ENCODE peak calls at places on chromosome 15, in four cellular contexts. J, O, D and Y are unnamed samples.

GRCh38 chr15:27587810-27588209 is 511.3 kb downstream of the OCA2 start:
- DNase-seq in O (no peak), D (no peak), J (no peak), Y (no peak)

GRCh38 chr15:49421991-49422390 is 1.1 kb upstream of the FGF7 start:
- DNase-seq in O (no peak), D (peak; percentile 25), J (peak; percentile 34), Y (peak; percentile 54)

GRCh38 chr15:90437516-90437915 is 49.5 kb downstream of the IQGAP1 start:
- DNase-seq in O (no peak), J (no peak), D (no peak), Y (no peak)

GRCh38 chr15:56963719-56964118 is 45.3 kb downstream of the TCF12 start:
- DNase-seq in J (no peak), D (no peak), O (no peak), Y (no peak)

GRCh38 chr15:62109457-62109856 is 42.7 kb downstream of the C2CD4A start:
- DNase-seq in D (no peak), J (no peak), O (no peak), Y (no peak)

GRCh38 chr15:34362047-34362773 is 4.8 kb downstream of the LPCAT4 start:
- DNase-seq in J (no peak), D (no peak), O (no peak), Y (no peak)

GRCh38 chr15:57485869-57486268 is 105.8 kb upstream of the MYZAP start:
- DNase-seq in D (peak; percentile 90), O (no peak), J (no peak), Y (peak; percentile 76)

GRCh38 chr15:66613743-66614142 is 47.9 kb upstream of the LCTL start:
- DNase-seq in J (no peak), O (peak; percentile 44), D (no peak), Y (no peak)

GRCh38 chr15:76330281-76330680 is 6.3 kb upstream of the ISL2 start:
- DNase-seq in O (no peak), D (peak; percentile 83), J (no peak), Y (peak; percentile 62)

GRCh38 chr15:76341366-76342045 is 4.9 kb downstream of the ISL2 start:
- DNase-seq in O (no peak), D (no peak), J (peak; percentile 55), Y (no peak)

GRCh38 chr15:89964555-89964954 is 36.6 kb upstream of the ZNF710 start:
- DNase-seq in O (no peak), J (no peak), D (peak; percentile 50), Y (no peak)

GRCh38 chr15:95929232-95929846 is 401.2 kb upstream of the NR2F2 start:
- DNase-seq in D (no peak), J (peak; percentile 36), O (peak; percentile 68), Y (no peak)

GRCh38 chr15:82313446-82313845 is 35.8 kb downstream of the GOLGA6L10 start:
- DNase-seq in J (peak; percentile 7), O (no peak), D (no peak), Y (no peak)

GRCh38 chr15:50182233-50183013 is 427 bp downstream of the SLC27A2 start:
- DNase-seq in D (peak; percentile 26), O (no peak), J (peak; percentile 76), Y (no peak)

GRCh38 chr15:68210821-68211655 is 5.9 kb upstream of the CALML4 start:
- DNase-seq in D (peak; percentile 70), O (no peak), J (peak; percentile 76), Y (peak; percentile 32)

GRCh38 chr15:41967506-41968206 is 4.7 kb downstream of the EHD4 start:
- DNase-seq in J (no peak), D (peak; percentile 43), O (no peak), Y (no peak)

GRCh38 chr15:89490550-89491315 is 5.7 kb downstream of the RHCG start:
- DNase-seq in J (peak; percentile 15), O (no peak), D (no peak), Y (no peak)

GRCh38 chr15:88326924-88327323 is 70.4 kb upstream of the NTRK3 start:
- DNase-seq in D (no peak), J (no peak), O (no peak), Y (no peak)

GRCh38 chr15:90545095-90545494 is 15.4 kb downstream of the CRTC3 start:
- DNase-seq in J (no peak), O (no peak), D (no peak), Y (no peak)

GRCh38 chr15:66387176-66388056 is 704 bp downstream of the MAP2K1 start:
- DNase-seq in O (peak; percentile 85), D (peak; percentile 83), J (peak; percentile 75), Y (peak; percentile 58)

GRCh38 chr15:66912001-66912400 is 153.4 kb upstream of the SMAD3 start:
- DNase-seq in O (no peak), D (no peak), J (peak; percentile 46), Y (no peak)

GRCh38 chr15:54960266-54960665 is 236.5 kb downstream of the RSL24D1 start:
- DNase-seq in D (no peak), J (no peak), O (no peak), Y (no peak)

GRCh38 chr15:82168296-82168695 is 94.2 kb downstream of the EFL1 start:
- DNase-seq in J (no peak), D (no peak), O (no peak), Y (no peak)

GRCh38 chr15:60419752-60420151 is 22.0 kb upstream of the ANXA2 start:
- DNase-seq in D (no peak), J (no peak), O (no peak), Y (peak; percentile 35)

GRCh38 chr15:47184003-47184404 is 533.3 kb upstream of the SEMA6D start:
- DNase-seq in O (no peak), D (no peak), J (no peak), Y (no peak)

GRCh38 chr15:90064931-90065681 is 37.2 kb downstream of the IDH2 start:
- DNase-seq in J (no peak), D (peak; percentile 69), O (no peak), Y (no peak)

GRCh38 chr15:99365232-99365631 is 114.0 kb downstream of the LRRC28 start:
- DNase-seq in O (no peak), J (no peak), D (no peak), Y (no peak)

GRCh38 chr15:41930221-41930866 is 36.5 kb upstream of the SPTBN5 start:
- DNase-seq in J (no peak), O (no peak), D (peak; percentile 58), Y (peak; percentile 97)

GRCh38 chr15:48634934-48635333 is 10.6 kb downstream of the FBN1 start:
- DNase-seq in J (no peak), O (no peak), D (no peak), Y (peak; percentile 41)

GRCh38 chr15:38455096-38455495 is 1.2 kb downstream of the FAM98B start:
- DNase-seq in J (no peak), O (no peak), D (no peak), Y (peak; percentile 12)

GRCh38 chr15:88038261-88038660 is 218.3 kb downstream of the NTRK3 start:
- DNase-seq in O (no peak), D (no peak), J (no peak), Y (no peak)

GRCh38 chr15:62847900-62848489 is 194.6 kb upstream of the TPM1 start:
- DNase-seq in D (peak; percentile 75), J (no peak), O (no peak), Y (peak; percentile 40)

GRCh38 chr15:72341361-72341760 is 21.4 kb upstream of the CELF6 start:
- DNase-seq in D (no peak), O (no peak), J (no peak), Y (no peak)